ENCODE peak calls at places on chromosomes 16 and 17, in four cellular contexts. W is K562, C is GM12878, V is HepG2. G is an unnamed sample.
A peak's percentile ranks its signal among the peaks of the same experiment; 100 is the strongest.

GRCh38 chr17:82037113-82037888 is at the start of gene DCXR:
- DNase-seq in C (peak; percentile 72), V (peak; percentile 97), W (peak; percentile 96), G (peak; percentile 99)

GRCh38 chr16:72317378-72317777 is 145.4 kb upstream of the PMFBP1 start:
- DNase-seq in V (no peak), C (no peak), W (no peak), G (no peak)

GRCh38 chr17:6505425-6506142 is 50.8 kb downstream of the PITPNM3 start:
- DNase-seq in C (no peak), V (no peak), W (no peak), G (no peak)

GRCh38 chr16:88376835-88377726 is 5.7 kb upstream of the ZNF469 start:
- DNase-seq in W (no peak), V (no peak), C (no peak), G (no peak)

GRCh38 chr16:4315185-4316102 is at the start of gene GLIS2:
- DNase-seq in C (no peak), V (no peak), W (peak; percentile 85), G (peak; percentile 82)

GRCh38 chr17:32259596-32259995 is 6.0 kb upstream of the RHBDL3 start:
- DNase-seq in V (no peak), W (no peak), C (no peak), G (no peak)

GRCh38 chr16:27495191-27495590 is 54.5 kb downstream of the GTF3C1 start:
- DNase-seq in V (no peak), W (no peak), C (no peak), G (no peak)

GRCh38 chr16:85029413-85029794 is 1.8 kb downstream of the KIAA0513 start:
- DNase-seq in C (peak; percentile 20), W (peak; percentile 76), V (no peak), G (no peak)

GRCh38 chr17:34892864-34893263 is 68.4 kb downstream of the CCT6B start:
- DNase-seq in C (no peak), V (no peak), W (peak; percentile 67), G (peak; percentile 71)

GRCh38 chr16:30775131-30775380 is 11.9 kb downstream of the ZNF629 start:
- DNase-seq in C (no peak), W (no peak), V (no peak), G (no peak)

GRCh38 chr16:86723699-86724098 is 145.3 kb downstream of the FOXL1 start:
- DNase-seq in V (no peak), C (no peak), W (no peak), G (peak; percentile 47)

GRCh38 chr16:77780378-77780837 is 8.0 kb upstream of the VAT1L start:
- DNase-seq in W (no peak), C (no peak), V (peak; percentile 46), G (no peak)

GRCh38 chr16:30358990-30359870 is 4.1 kb upstream of the CD2BP2 start:
- DNase-seq in C (no peak), V (no peak), W (no peak), G (no peak)

GRCh38 chr16:585351-585750 is 4.5 kb upstream of the RAB40C start:
- DNase-seq in V (peak; percentile 46), W (no peak), C (no peak), G (no peak)

GRCh38 chr17:65514541-65514940 is 46.9 kb downstream of the AXIN2 start:
- DNase-seq in C (no peak), W (no peak), V (no peak), G (no peak)

GRCh38 chr16:87074635-87075318 is 242.4 kb downstream of the C16orf95 start:
- DNase-seq in C (peak; percentile 68), W (no peak), V (no peak), G (no peak)

GRCh38 chr17:74935585-74936469 is at the start of gene OTOP3:
- DNase-seq in C (no peak), W (no peak), V (no peak), G (peak; percentile 43)

GRCh38 chr16:52068447-52069074 is 478.4 kb downstream of the TOX3 start:
- DNase-seq in V (peak; percentile 35), C (no peak), W (no peak), G (peak; percentile 44)

GRCh38 chr17:19383681-19384470 is 3.1 kb downstream of the MFAP4 start:
- DNase-seq in C (no peak), V (no peak), W (no peak), G (no peak)

GRCh38 chr16:49855280-49855821 is 561 bp downstream of the ZNF423 start:
- DNase-seq in V (no peak), C (peak; percentile 19), W (peak; percentile 75), G (peak; percentile 88)

GRCh38 chr16:81284995-81285600 is 29.7 kb upstream of the GAN start:
- DNase-seq in C (no peak), V (no peak), W (no peak), G (no peak)

GRCh38 chr16:10040136-10041080 is 141.8 kb downstream of the GRIN2A start:
- DNase-seq in V (no peak), C (no peak), W (no peak), G (peak; percentile 38)

GRCh38 chr17:42323268-42323773 is 35.0 kb downstream of the STAT5A start:
- DNase-seq in C (no peak), V (no peak), W (no peak), G (no peak)

GRCh38 chr17:72353502-72353901 is 232.7 kb downstream of the SOX9 start:
- DNase-seq in W (no peak), V (no peak), C (no peak), G (no peak)

GRCh38 chr17:15414502-15415348 is 52.7 kb downstream of the CDRT4 start:
- DNase-seq in V (no peak), C (no peak), W (no peak), G (no peak)

GRCh38 chr17:31724619-31725018 is 134.4 kb downstream of the COPRS start:
- DNase-seq in C (no peak), W (no peak), V (no peak), G (no peak)

GRCh38 chr17:45104907-45105624 is 27.2 kb downstream of the PLCD3 start:
- DNase-seq in C (no peak), W (no peak), V (no peak), G (no peak)

GRCh38 chr17:78327880-78328279 is 32.0 kb downstream of the SOCS3 start:
- DNase-seq in V (no peak), C (no peak), W (no peak), G (no peak)

GRCh38 chr17:78332991-78333390 is 26.9 kb downstream of the SOCS3 start:
- DNase-seq in W (no peak), C (no peak), V (no peak), G (no peak)

GRCh38 chr17:78330570-78331224 is 29.2 kb downstream of the SOCS3 start:
- DNase-seq in V (no peak), C (no peak), W (no peak), G (no peak)

GRCh38 chr17:78332530-78332929 is 27.3 kb downstream of the SOCS3 start:
- DNase-seq in V (no peak), W (no peak), C (no peak), G (no peak)

GRCh38 chr17:78329263-78330059 is 30.4 kb downstream of the SOCS3 start:
- DNase-seq in V (no peak), W (no peak), C (no peak), G (no peak)
- TF ChIP-seq USF2 in V (no peak), W (no peak), C (no peak), G (no peak)

GRCh38 chr17:76597156-76598003 is 11.7 kb upstream of the ST6GALNAC2 start:
- DNase-seq in W (no peak), V (peak; percentile 64), C (peak; percentile 50), G (no peak)

GRCh38 chr17:76594676-76595075 is 9.0 kb upstream of the ST6GALNAC2 start:
- DNase-seq in C (no peak), V (no peak), W (no peak), G (no peak)

GRCh38 chr17:76598004-76598439 is 12.4 kb upstream of the ST6GALNAC2 start:
- DNase-seq in C (no peak), W (no peak), V (peak; percentile 67), G (no peak)

GRCh38 chr17:76601042-76601441 is 15.4 kb upstream of the ST6GALNAC2 start:
- DNase-seq in W (no peak), V (no peak), C (no peak), G (no peak)

DNA sequence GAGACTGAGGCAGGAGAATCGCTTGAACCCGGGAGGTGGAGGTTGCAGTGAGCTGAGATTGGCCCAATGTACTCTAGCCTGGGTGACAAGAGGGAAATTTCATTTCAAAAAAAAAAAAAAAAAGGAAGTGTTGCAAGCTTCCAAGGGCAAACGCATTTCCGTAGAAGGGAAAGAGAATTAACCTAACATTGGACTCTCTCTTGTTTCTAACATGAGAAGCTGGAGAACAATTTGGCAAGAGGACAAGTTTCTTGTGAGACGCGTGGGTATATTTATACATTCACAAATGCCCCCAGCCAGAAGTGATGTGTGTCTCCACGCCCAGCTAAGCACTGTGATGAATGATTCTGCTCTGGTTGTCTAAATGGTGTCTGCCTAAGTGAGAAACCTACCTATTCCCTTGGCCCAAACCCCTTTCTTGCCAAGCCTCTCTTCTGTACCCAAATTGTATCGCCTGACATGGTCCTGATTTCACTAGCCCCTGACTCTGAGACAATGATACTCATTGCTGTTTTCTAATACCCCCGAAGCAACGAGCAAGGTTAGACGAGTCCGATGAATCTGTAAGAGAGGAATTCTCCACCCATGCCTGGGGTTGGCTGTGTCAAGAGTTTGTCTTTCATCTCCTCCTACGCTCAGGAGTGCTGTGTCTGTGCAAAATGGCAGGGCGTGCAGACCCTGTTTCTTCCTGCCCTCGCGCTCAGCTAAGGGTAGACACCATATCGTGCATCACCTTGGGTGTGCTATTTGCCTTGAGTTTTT is 14.2 kb upstream of the ST6GALNAC2 start:
- DNase-seq in C (no peak), W (no peak), V (no peak), G (no peak)
- TF ChIP-seq CBFB in C (no peak), W (no peak), V (no peak), G (no peak)

DNA sequence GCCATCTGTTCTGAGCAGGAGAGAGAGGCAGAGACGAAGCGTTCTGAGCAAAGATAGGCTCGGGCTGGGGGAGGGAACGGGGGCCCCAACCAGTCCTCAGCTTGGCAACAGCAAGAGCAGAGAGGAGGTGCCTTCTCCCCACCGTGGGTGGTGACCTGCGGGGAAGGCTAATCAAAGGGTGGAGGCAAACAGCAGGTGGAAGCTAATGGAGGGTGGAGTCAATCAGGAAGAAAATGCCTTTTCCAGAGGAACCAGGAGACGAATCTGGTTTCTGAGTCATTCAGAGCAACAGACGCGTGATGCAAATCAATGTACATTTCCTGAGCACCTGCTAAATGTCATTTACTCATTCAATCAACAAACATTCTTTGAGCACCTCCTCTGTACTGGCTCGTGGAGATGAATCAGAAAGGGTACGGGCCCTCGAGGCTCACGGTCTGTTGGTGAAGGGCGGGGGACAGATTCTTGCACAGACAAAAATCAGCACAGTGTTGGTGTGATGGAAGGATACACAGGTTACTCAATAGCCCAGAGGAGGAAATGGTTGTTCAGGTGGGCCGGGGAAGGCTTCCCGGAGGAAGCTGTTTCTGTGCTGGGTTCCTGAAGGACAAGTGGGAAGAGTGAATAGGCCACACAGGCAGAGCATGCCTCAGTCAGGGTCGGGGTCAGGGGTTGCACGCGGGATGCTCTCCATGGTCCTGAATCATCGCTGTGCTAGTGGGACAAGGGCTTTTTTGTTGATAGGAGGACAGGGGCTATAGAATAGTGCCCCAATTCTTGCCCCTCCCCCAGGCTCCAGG is 5.7 kb upstream of the SPNS2 start:
- DNase-seq in W (peak; percentile 73), V (peak; percentile 61), C (no peak), G (peak; percentile 91)
- TF ChIP-seq USF2 in W (no peak), V (no peak), C (no peak), G (peak; percentile 22)

GRCh38 chr17:76341301-76341700 is 12.4 kb downstream of the PRPSAP1 start:
- DNase-seq in V (no peak), W (no peak), C (no peak), G (no peak)

GRCh38 chr17:76337413-76337777 is 16.3 kb downstream of the PRPSAP1 start:
- DNase-seq in W (no peak), C (no peak), V (no peak), G (no peak)

GRCh38 chr17:76335716-76336381 is 17.9 kb downstream of the PRPSAP1 start:
- DNase-seq in W (no peak), C (no peak), V (no peak), G (no peak)

GRCh38 chr17:76333673-76334505 is 19.8 kb downstream of the PRPSAP1 start:
- DNase-seq in V (no peak), C (no peak), W (no peak), G (no peak)

GRCh38 chr17:76336756-76337412 is 16.8 kb downstream of the PRPSAP1 start:
- DNase-seq in C (no peak), W (no peak), V (no peak), G (no peak)
- TF ChIP-seq CBFB in C (no peak), W (no peak), V (no peak), G (no peak)

G was measured in WTC11.